ENCODE peak calls at places on chromosomes 13 and 19, in six cellular contexts. One of them, this sample, is unnamed.

GRCh38 chr13:25324100-25324499 is 22.7 kb downstream of the NUP58 start:
- DNase-seq in COR-L47: no peak
- DNase-seq in stimulated activated CD8-positive, alpha-beta memory T cell treated with anti-CD3 and anti-CD28 coated beads, Interleukin-7, amount 100 ng/mL, for 1 hour: no peak
- DNase-seq in OCI-M1: no peak
- DNase-seq in cardiac fibroblast: no peak
- DNase-seq in GM03348: no peak
- DNase-seq in this sample: no peak

GRCh38 chr19:41734156-41734555 is 21.2 kb upstream of the CEACAM6 start:
- DNase-seq in COR-L47: peak
- DNase-seq in stimulated activated CD8-positive, alpha-beta memory T cell treated with anti-CD3 and anti-CD28 coated beads, Interleukin-7, amount 100 ng/mL, for 1 hour: no peak
- DNase-seq in OCI-M1: no peak
- DNase-seq in cardiac fibroblast: no peak
- DNase-seq in GM03348: no peak
- DNase-seq in this sample: peak

GRCh38 chr19:41801682-41802317 is 5.4 kb downstream of the CEACAM3 start:
- DNase-seq in COR-L47: no peak
- DNase-seq in stimulated activated CD8-positive, alpha-beta memory T cell treated with anti-CD3 and anti-CD28 coated beads, Interleukin-7, amount 100 ng/mL, for 1 hour: no peak
- DNase-seq in OCI-M1: peak
- DNase-seq in cardiac fibroblast: no peak
- DNase-seq in GM03348: no peak
- DNase-seq in this sample: no peak

GRCh38 chr19:55206664-55207500 is 2.4 kb downstream of the PTPRH start:
- DNase-seq in COR-L47: no peak
- DNase-seq in stimulated activated CD8-positive, alpha-beta memory T cell treated with anti-CD3 and anti-CD28 coated beads, Interleukin-7, amount 100 ng/mL, for 1 hour: no peak
- DNase-seq in OCI-M1: peak
- DNase-seq in cardiac fibroblast: peak
- DNase-seq in GM03348: peak
- DNase-seq in this sample: peak

GRCh38 chr19:51595776-51596175 is 24.7 kb downstream of the ZNF175 start:
- DNase-seq in COR-L47: no peak
- DNase-seq in stimulated activated CD8-positive, alpha-beta memory T cell treated with anti-CD3 and anti-CD28 coated beads, Interleukin-7, amount 100 ng/mL, for 1 hour: no peak
- DNase-seq in OCI-M1: peak
- DNase-seq in cardiac fibroblast: no peak
- DNase-seq in GM03348: no peak
- DNase-seq in this sample: no peak

GRCh38 chr13:44407891-44408290 is 34.3 kb downstream of the SERP2 start:
- DNase-seq in COR-L47: no peak
- DNase-seq in stimulated activated CD8-positive, alpha-beta memory T cell treated with anti-CD3 and anti-CD28 coated beads, Interleukin-7, amount 100 ng/mL, for 1 hour: no peak
- DNase-seq in OCI-M1: no peak
- DNase-seq in cardiac fibroblast: no peak
- DNase-seq in GM03348: no peak
- DNase-seq in this sample: no peak

GRCh38 chr19:33556261-33556660 is 34.7 kb upstream of the PEPD start:
- DNase-seq in COR-L47: no peak
- DNase-seq in stimulated activated CD8-positive, alpha-beta memory T cell treated with anti-CD3 and anti-CD28 coated beads, Interleukin-7, amount 100 ng/mL, for 1 hour: no peak
- DNase-seq in OCI-M1: no peak
- DNase-seq in cardiac fibroblast: no peak
- DNase-seq in GM03348: no peak
- DNase-seq in this sample: no peak

GRCh38 chr13:48214519-48215121 is 18.4 kb upstream of the ITM2B start:
- DNase-seq in COR-L47: no peak
- DNase-seq in stimulated activated CD8-positive, alpha-beta memory T cell treated with anti-CD3 and anti-CD28 coated beads, Interleukin-7, amount 100 ng/mL, for 1 hour: no peak
- DNase-seq in OCI-M1: peak
- DNase-seq in cardiac fibroblast: no peak
- DNase-seq in GM03348: no peak
- DNase-seq in this sample: no peak

GRCh38 chr13:44649118-44649455 is 73.0 kb upstream of the TSC22D1 start:
- DNase-seq in COR-L47: no peak
- DNase-seq in stimulated activated CD8-positive, alpha-beta memory T cell treated with anti-CD3 and anti-CD28 coated beads, Interleukin-7, amount 100 ng/mL, for 1 hour: no peak
- DNase-seq in OCI-M1: no peak
- DNase-seq in cardiac fibroblast: no peak
- DNase-seq in GM03348: no peak
- DNase-seq in this sample: no peak

GRCh38 chr13:32048816-32049215 is 17.2 kb downstream of the FRY start:
- DNase-seq in COR-L47: no peak
- DNase-seq in stimulated activated CD8-positive, alpha-beta memory T cell treated with anti-CD3 and anti-CD28 coated beads, Interleukin-7, amount 100 ng/mL, for 1 hour: no peak
- DNase-seq in OCI-M1: peak
- DNase-seq in cardiac fibroblast: peak
- DNase-seq in GM03348: no peak
- DNase-seq in this sample: peak

GRCh38 chr19:4807188-4807587 is 15.7 kb downstream of the FEM1A start:
- DNase-seq in COR-L47: no peak
- DNase-seq in stimulated activated CD8-positive, alpha-beta memory T cell treated with anti-CD3 and anti-CD28 coated beads, Interleukin-7, amount 100 ng/mL, for 1 hour: no peak
- DNase-seq in OCI-M1: peak
- DNase-seq in cardiac fibroblast: no peak
- DNase-seq in GM03348: no peak
- DNase-seq in this sample: no peak

This sample was measured in NCI-H146.